ENCODE peak calls at places on chromosomes 11 and 22, in eight cellular contexts. G, Y, N, U, P, Q, C and I are unnamed samples.

GRCh38 chr11:17643506-17644405 is 75.6 kb upstream of the MYOD1 start:
- DNase-seq in P (no peak), C (no peak), U (no peak), N (no peak), Q (no peak), Y (no peak), G (no peak), I (no peak)

GRCh38 chr22:48895831-48896765 is 931.6 kb downstream of the BRD1 start:
- DNase-seq in C (no peak), Y (no peak), U (no peak), N (no peak), P (no peak), G (no peak), Q (no peak), I (no peak)

GRCh38 chr11:45217991-45218390 is 68.2 kb downstream of the SYT13 start:
- DNase-seq in Y (no peak), P (no peak), C (no peak), N (no peak), U (no peak), Q (no peak), G (no peak), I (no peak)

GRCh38 chr11:119990306-119991021 is 147.4 kb downstream of the TRIM29 start:
- DNase-seq in Y (no peak), N (no peak), C (no peak), Q (no peak), G (no peak), U (no peak), P (no peak), I (no peak)

GRCh38 chr11:12248330-12248729 is 129.0 kb upstream of the PARVA start:
- DNase-seq in C (no peak), P (no peak), Q (no peak), Y (peak; percentile 82), N (peak; percentile 92), G (peak; percentile 92), U (peak; percentile 59), I (no peak)

GRCh38 chr22:24526191-24526590 is 28.7 kb downstream of the GUCD1 start:
- DNase-seq in Y (no peak), U (no peak), P (no peak), Q (no peak), C (no peak), N (no peak), G (no peak), I (no peak)

GRCh38 chr11:85027346-85027745 is 599.8 kb downstream of the DLG2 start:
- DNase-seq in G (no peak), C (no peak), P (no peak), N (no peak), Y (no peak), U (no peak), Q (no peak), I (no peak)

GRCh38 chr11:122717264-122717867 is 61.8 kb downstream of the UBASH3B start:
- DNase-seq in C (peak; percentile 73), Q (no peak), U (no peak), Y (peak; percentile 93), G (peak; percentile 64), P (no peak), N (no peak), I (no peak)

GRCh38 chr11:66861774-66862558 is 5.1 kb downstream of the LRFN4 start:
- DNase-seq in Y (no peak), C (no peak), N (peak; percentile 63), P (no peak), U (no peak), Q (no peak), G (no peak), I (no peak)

GRCh38 chr11:66861051-66861773 is 4.3 kb downstream of the LRFN4 start:
- DNase-seq in Q (no peak), U (no peak), N (peak; percentile 57), C (no peak), Y (no peak), P (no peak), G (no peak), I (no peak)

GRCh38 chr11:66859686-66860448 is 3.0 kb downstream of the LRFN4 start:
- DNase-seq in Q (no peak), P (no peak), G (no peak), N (peak; percentile 66), C (no peak), Y (no peak), U (no peak), I (no peak)

GRCh38 chr11:66858939-66859685 is 2.2 kb downstream of the LRFN4 start:
- DNase-seq in N (peak; percentile 63), Y (no peak), P (no peak), U (no peak), Q (no peak), G (no peak), C (no peak), I (no peak)

DNA sequence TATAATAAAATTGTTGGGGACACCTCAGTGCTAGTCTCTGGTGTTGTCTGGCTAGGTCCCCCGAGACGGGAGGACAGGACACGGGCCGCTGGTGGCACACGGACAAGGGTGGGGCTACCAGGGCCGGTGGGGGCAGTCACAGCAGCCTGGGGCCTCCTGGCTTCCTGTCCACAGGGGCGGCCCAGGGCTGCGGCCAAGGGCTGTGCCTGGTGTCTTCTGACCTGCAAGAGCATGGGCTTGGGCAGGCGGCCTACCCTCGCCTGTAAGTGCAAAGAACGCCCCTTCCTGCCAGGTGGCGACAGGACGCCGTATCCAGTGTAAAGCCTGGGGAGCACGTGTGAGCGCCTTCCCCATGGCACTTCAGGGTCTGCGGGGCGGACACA is 3.6 kb downstream of the LRFN4 start:
- DNase-seq in Q (no peak), N (peak; percentile 61), G (no peak), Y (no peak), P (no peak), U (no peak), C (no peak), I (no peak)
- TF ChIP-seq CTCF in Q (no peak), N (no peak), G (no peak), Y (no peak), P (no peak), U (no peak), C (no peak), I (no peak)

DNA sequence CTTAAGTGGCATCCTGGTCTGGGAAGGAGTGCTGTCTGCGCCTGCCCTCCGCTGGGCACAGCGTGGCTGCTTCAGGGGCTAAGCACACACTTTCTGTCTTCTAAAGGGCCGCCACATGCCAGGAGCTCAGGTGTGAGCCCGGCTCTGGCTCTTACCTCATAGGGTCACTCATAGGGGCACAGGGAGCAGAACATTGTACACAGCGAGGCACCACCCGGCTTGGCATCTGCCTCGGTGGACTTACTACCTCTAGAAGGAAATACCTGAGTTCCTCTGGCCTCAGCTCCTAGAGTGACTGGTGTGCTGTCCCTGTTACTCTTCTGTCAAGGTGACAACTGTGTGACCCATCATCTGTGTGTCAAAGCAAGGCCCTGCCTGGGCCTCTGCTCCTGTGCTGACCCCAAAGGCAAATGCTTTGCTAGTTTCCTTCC is 13.4 kb downstream of the NEAT1 start:
- DNase-seq in C (no peak), N (peak; percentile 79), P (no peak), Q (no peak), Y (peak; percentile 52), G (peak; percentile 40), U (peak; percentile 18), I (no peak)
- TF ChIP-seq POLR2A in C (no peak), N (no peak), P (no peak), Q (no peak), Y (no peak), G (peak; percentile 47), U (peak; percentile 9), I (no peak)

GRCh38 chr11:67398661-67399563 is 2.7 kb downstream of the PPP1CA start:
- DNase-seq in N (no peak), C (no peak), P (no peak), G (no peak), Q (no peak), U (no peak), Y (no peak), I (no peak)

GRCh38 chr11:67400942-67401494 is 640 bp downstream of the PPP1CA start:
- DNase-seq in C (no peak), P (no peak), G (no peak), Y (peak; percentile 49), N (peak; percentile 80), Q (no peak), U (no peak), I (no peak)

GRCh38 chr11:67400251-67400941 is 1.3 kb downstream of the PPP1CA start:
- DNase-seq in Q (no peak), C (no peak), G (peak; percentile 52), N (peak; percentile 93), P (no peak), Y (peak; percentile 69), U (no peak), I (no peak)

GRCh38 chr11:67404515-67405195 is 772 bp downstream of the TBC1D10C start:
- DNase-seq in Q (no peak), P (no peak), N (no peak), G (no peak), Y (peak; percentile 78), C (no peak), U (no peak), I (no peak)

GRCh38 chr11:67401495-67402191 is at the start of gene PPP1CA:
- DNase-seq in Y (peak; percentile 96), Q (peak; percentile 87), G (peak; percentile 93), N (peak; percentile 95), C (no peak), U (peak; percentile 94), P (peak; percentile 53), I (peak; percentile 97)
- TF ChIP-seq CTCF in Y (peak; percentile 33), Q (peak; percentile 75), G (peak; percentile 41), N (no peak), C (peak; percentile 41), U (peak; percentile 27), P (peak; percentile 33), I (no peak)

GRCh38 chr22:20918663-20919220 is 1.5 kb downstream of the CRKL start:
- DNase-seq in Y (no peak), U (peak; percentile 18), C (no peak), N (no peak), Q (peak; percentile 8), P (no peak), G (no peak), I (no peak)

GRCh38 chr22:20920881-20921203 is 3.6 kb downstream of the CRKL start:
- DNase-seq in Q (no peak), U (no peak), N (no peak), P (no peak), Y (no peak), C (no peak), G (no peak), I (no peak)

GRCh38 chr22:20912494-20912893 is 4.7 kb upstream of the CRKL start:
- DNase-seq in G (no peak), N (no peak), C (no peak), Q (no peak), P (no peak), Y (no peak), U (no peak), I (no peak)

GRCh38 chr22:20919718-20920117 is 2.5 kb downstream of the CRKL start:
- DNase-seq in Q (no peak), C (no peak), Y (no peak), N (no peak), P (no peak), U (no peak), G (no peak), I (no peak)

DNA sequence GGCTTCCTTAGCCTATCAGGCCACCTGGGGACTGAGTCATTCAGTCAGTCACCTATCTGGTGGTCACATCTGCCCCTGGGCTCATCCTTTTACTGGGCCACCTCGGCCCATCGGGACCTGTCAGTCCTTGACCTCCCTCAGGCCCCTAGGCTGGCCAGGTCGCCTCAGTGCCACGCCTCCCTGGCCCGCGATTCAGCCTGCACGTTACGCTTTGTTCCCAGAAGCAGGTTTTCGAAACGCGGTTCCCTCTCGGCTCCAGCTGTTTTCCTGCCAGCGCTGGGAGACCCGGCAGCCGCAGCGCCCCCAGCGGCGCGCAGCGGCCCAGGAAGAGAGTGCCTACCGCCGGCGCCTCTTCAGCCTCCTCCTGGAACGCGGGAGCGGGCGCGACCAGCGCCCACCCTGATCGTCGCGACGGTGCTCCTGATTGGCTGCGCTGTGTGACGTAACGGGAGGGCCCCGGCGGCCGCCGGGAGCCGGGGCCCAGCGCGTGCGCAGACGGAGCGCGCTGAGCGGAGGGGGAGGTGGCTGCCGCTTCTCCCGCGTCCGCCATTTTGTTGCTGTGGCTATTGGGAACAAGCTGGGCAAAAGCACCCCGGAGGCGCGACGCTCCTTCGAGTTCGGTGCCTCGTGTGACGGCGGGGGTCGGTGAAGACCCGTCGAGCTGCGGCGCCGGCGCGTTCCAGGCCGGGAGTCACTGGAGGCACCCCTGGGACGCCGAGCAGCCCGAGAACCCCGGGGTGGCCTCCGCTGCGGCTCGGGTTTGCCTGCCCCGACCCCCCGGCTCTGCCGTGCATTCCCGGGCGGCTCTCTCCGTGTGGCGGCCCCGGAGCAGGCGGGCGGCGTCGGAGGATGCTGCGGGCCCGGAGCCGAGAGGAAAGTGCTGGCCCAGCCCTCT is at the start of gene CRKL:
- DNase-seq in N (peak; percentile 99), C (peak; percentile 83), P (peak; percentile 94), Q (peak; percentile 89), U (peak; percentile 97), G (peak; percentile 98), Y (peak; percentile 98), I (peak; percentile 95)
- TF ChIP-seq POLR2A in N (peak; percentile 94), C (peak; percentile 91), P (peak; percentile 35), Q (peak; percentile 69), U (peak; percentile 90), G (peak; percentile 90), Y (peak; percentile 95), I (no peak)